ENCODE peak calls at places on chromosomes 5 and 9, in seven cellular contexts. K, I, A, T, C, P and D are unnamed samples.

GRCh38 chr5:54090495-54091084 is 219.8 kb downstream of the ARL15 start:
- DNase-seq in I (peak; percentile 85), C (no peak), A (no peak), K (no peak), P (no peak), T (no peak), D (peak; percentile 84)

GRCh38 chr5:102106599-102106998 is 189.5 kb downstream of the SLCO4C1 start:
- DNase-seq in P (no peak), C (no peak), K (no peak), I (no peak), T (no peak), A (no peak), D (no peak)

GRCh38 chr9:108784998-108785397 is 70.8 kb downstream of the ACTL7B start:
- DNase-seq in C (no peak), K (no peak), A (no peak), I (peak; percentile 82), P (no peak), T (no peak), D (no peak)

GRCh38 chr9:86368871-86369521 is 14.8 kb upstream of the TUT7 start:
- DNase-seq in P (no peak), C (no peak), K (no peak), T (no peak), I (peak; percentile 88), A (no peak), D (no peak)

GRCh38 chr9:69027355-69028097 is 8.0 kb upstream of the FXN start:
- DNase-seq in P (peak; percentile 46), A (peak; percentile 57), T (no peak), K (no peak), I (peak; percentile 58), C (no peak), D (peak; percentile 67)

GRCh38 chr9:113542741-113543140 is 79.2 kb downstream of the RGS3 start:
- DNase-seq in I (no peak), T (no peak), A (no peak), K (no peak), P (no peak), C (no peak), D (no peak)

GRCh38 chr5:90802695-90803317 is 244.2 kb downstream of the ADGRV1 start:
- DNase-seq in T (no peak), I (peak; percentile 72), P (peak; percentile 9), C (no peak), A (no peak), K (no peak), D (peak; percentile 64)

GRCh38 chr5:17000296-17000939 is 64.3 kb upstream of the MYO10 start:
- DNase-seq in K (no peak), I (peak; percentile 95), C (no peak), P (no peak), A (no peak), T (no peak), D (peak; percentile 93)

GRCh38 chr9:127977877-127978647 is 2.7 kb downstream of the EEIG1 start:
- DNase-seq in C (no peak), K (no peak), I (peak; percentile 94), T (no peak), A (no peak), P (no peak), D (peak; percentile 90)

GRCh38 chr5:156479864-156480263 is 152.9 kb downstream of the SGCD start:
- DNase-seq in T (no peak), C (no peak), K (no peak), I (peak; percentile 89), A (no peak), P (no peak), D (no peak)

GRCh38 chr9:35711501-35712428 is 20.2 kb downstream of the TLN1 start:
- DNase-seq in T (no peak), I (no peak), C (no peak), A (no peak), P (no peak), K (no peak), D (no peak)

GRCh38 chr5:4804619-4805211 is 335.4 kb upstream of the ADAMTS16 start:
- DNase-seq in C (no peak), P (no peak), A (no peak), K (no peak), I (no peak), T (no peak), D (no peak)

GRCh38 chr9:90612957-90613356 is 29.7 kb downstream of the DIRAS2 start:
- DNase-seq in A (no peak), P (no peak), I (no peak), T (no peak), K (no peak), C (no peak), D (no peak)

GRCh38 chr5:44681906-44682305 is 126.8 kb upstream of the MRPS30 start:
- DNase-seq in I (no peak), T (no peak), C (no peak), K (no peak), P (no peak), A (no peak), D (no peak)

GRCh38 chr9:73219985-73220626 is 68.4 kb downstream of the ANXA1 start:
- DNase-seq in I (peak; percentile 83), P (no peak), A (no peak), K (no peak), C (no peak), T (no peak), D (peak; percentile 40)

GRCh38 chr5:143138839-143139238 is 264.6 kb downstream of the NR3C1 start:
- DNase-seq in P (no peak), C (no peak), A (no peak), K (no peak), I (no peak), T (no peak), D (no peak)

GRCh38 chr5:98770911-98771322 is 2.5 kb upstream of the RGMB start:
- DNase-seq in A (no peak), P (peak; percentile 76), I (no peak), C (no peak), T (peak; percentile 2), K (no peak), D (peak; percentile 53)

GRCh38 chr5:139637438-139638089 is 10.6 kb upstream of the CXXC5 start:
- DNase-seq in A (peak; percentile 60), P (peak; percentile 63), T (no peak), K (no peak), I (peak; percentile 93), C (peak; percentile 37), D (peak; percentile 93)

GRCh38 chr9:106682420-106682819 is 180.5 kb upstream of the ZNF462 start:
- DNase-seq in T (no peak), K (no peak), A (no peak), I (no peak), P (no peak), C (no peak), D (peak; percentile 44)

GRCh38 chr5:68396722-68397121 is 181.2 kb downstream of the PIK3R1 start:
- DNase-seq in P (no peak), T (no peak), C (no peak), K (no peak), I (no peak), A (no peak), D (no peak)

GRCh38 chr9:123929177-123929869 is 603 bp downstream of the DENND1A start:
- DNase-seq in A (no peak), C (peak; percentile 14), P (no peak), T (no peak), K (peak; percentile 13), I (no peak), D (peak; percentile 28)

GRCh38 chr9:17052626-17053025 is 82.2 kb upstream of the CNTLN start:
- DNase-seq in C (no peak), A (no peak), T (no peak), I (no peak), P (no peak), K (no peak), D (no peak)

GRCh38 chr9:89418882-89419641 is 78.9 kb downstream of the SEMA4D start:
- DNase-seq in T (peak; percentile 54), C (peak; percentile 64), A (no peak), P (no peak), K (no peak), I (no peak), D (no peak)

GRCh38 chr5:3340471-3340870 is 255.2 kb upstream of the IRX1 start:
- DNase-seq in C (no peak), T (no peak), P (no peak), K (no peak), A (no peak), I (no peak), D (no peak)

GRCh38 chr9:92001244-92001643 is 51.2 kb upstream of the ROR2 start:
- DNase-seq in P (no peak), I (peak; percentile 87), A (no peak), T (no peak), C (no peak), K (no peak), D (no peak)

GRCh38 chr9:7147136-7148090 is 389.6 kb downstream of the KDM4C start:
- DNase-seq in I (no peak), K (no peak), C (no peak), T (no peak), P (no peak), A (no peak), D (no peak)

GRCh38 chr5:147887026-147887627 is 8.6 kb downstream of the SCGB3A2 start:
- DNase-seq in A (no peak), I (peak; percentile 52), P (peak; percentile 29), T (no peak), K (no peak), C (no peak), D (peak; percentile 68)

GRCh38 chr5:155514105-155514563 is 500.6 kb downstream of the KIF4B start:
- DNase-seq in T (no peak), I (no peak), K (no peak), P (no peak), C (no peak), A (no peak), D (no peak)

GRCh38 chr9:84670106-84670800 is 724 bp downstream of the NTRK2 start:
- DNase-seq in T (no peak), I (peak; percentile 24), A (no peak), C (no peak), K (no peak), P (peak; percentile 7), D (peak; percentile 48)

GRCh38 chr5:174100490-174100889 is 55.0 kb downstream of the NSG2 start:
- DNase-seq in C (no peak), K (no peak), A (no peak), I (no peak), T (no peak), P (no peak), D (no peak)

GRCh38 chr9:95570150-95570549 is 53.4 kb upstream of the PTCH1 start:
- DNase-seq in K (no peak), C (no peak), A (no peak), P (no peak), T (no peak), I (peak; percentile 62), D (peak; percentile 87)

GRCh38 chr9:21996858-21997257 is 2.3 kb downstream of the CDKN2B-AS1 start:
- DNase-seq in C (no peak), T (no peak), I (no peak), A (no peak), P (no peak), K (no peak), D (no peak)

GRCh38 chr5:61386062-61386800 is 54.2 kb downstream of the ZSWIM6 start:
- DNase-seq in A (no peak), P (peak; percentile 92), C (no peak), T (no peak), I (no peak), K (no peak), D (no peak)

GRCh38 chr9:127877566-127877998 is at the start of gene AK1:
- DNase-seq in T (no peak), I (peak; percentile 86), K (no peak), A (no peak), C (no peak), P (peak; percentile 74), D (peak; percentile 80)

GRCh38 chr5:40347981-40348725 is 331.6 kb upstream of the PTGER4 start:
- DNase-seq in I (no peak), A (no peak), T (no peak), K (no peak), C (no peak), P (no peak), D (no peak)

GRCh38 chr9:129434187-129434586 is 186.7 kb downstream of the C9orf50 start:
- DNase-seq in C (no peak), A (no peak), T (no peak), K (no peak), P (no peak), I (no peak), D (no peak)

GRCh38 chr5:98705841-98706240 is 67.6 kb upstream of the RGMB start:
- DNase-seq in C (no peak), T (no peak), P (no peak), I (peak; percentile 23), A (no peak), K (no peak), D (no peak)